ENCODE peak calls at places on chromosomes 11 and 22, in eight cellular contexts. One of them, this sample, is unnamed.

GRCh38 chr11:33258631-33259184 is 1.5 kb downstream of the HIPK3 start:
- DNase-seq in DND-41: no peak
- DNase-seq in CD4-positive, alpha-beta memory T cell: no peak
- DNase-seq in small intestine: peak; percentile 65
- DNase-seq in thyroid gland: no peak
- DNase-seq in heart right ventricle: no peak
- DNase-seq in breast epithelium: no peak
- DNase-seq in body of pancreas: no peak
- DNase-seq in this sample: no peak

GRCh38 chr11:68251770-68252169 is 20.0 kb downstream of the C11orf24 start:
- DNase-seq in DND-41: no peak
- DNase-seq in CD4-positive, alpha-beta memory T cell: no peak
- DNase-seq in small intestine: no peak
- DNase-seq in thyroid gland: no peak
- DNase-seq in heart right ventricle: no peak
- DNase-seq in breast epithelium: no peak
- DNase-seq in body of pancreas: no peak
- DNase-seq in this sample: no peak

GRCh38 chr11:65584102-65584501 is 8.2 kb downstream of the EHBP1L1 start:
- DNase-seq in DND-41: no peak
- DNase-seq in CD4-positive, alpha-beta memory T cell: no peak
- DNase-seq in small intestine: no peak
- DNase-seq in thyroid gland: no peak
- DNase-seq in heart right ventricle: no peak
- DNase-seq in breast epithelium: no peak
- DNase-seq in body of pancreas: no peak
- DNase-seq in this sample: no peak

GRCh38 chr22:39556970-39557811 is 13.4 kb upstream of the CACNA1I start:
- DNase-seq in DND-41: no peak
- DNase-seq in CD4-positive, alpha-beta memory T cell: no peak
- DNase-seq in small intestine: no peak
- DNase-seq in thyroid gland: peak; percentile 49
- DNase-seq in heart right ventricle: no peak
- DNase-seq in breast epithelium: no peak
- DNase-seq in body of pancreas: no peak
- DNase-seq in this sample: no peak

GRCh38 chr11:13318498-13319295 is 41.1 kb downstream of the BMAL1 start:
- DNase-seq in DND-41: no peak
- DNase-seq in CD4-positive, alpha-beta memory T cell: no peak
- DNase-seq in small intestine: peak; percentile 86
- DNase-seq in thyroid gland: no peak
- DNase-seq in heart right ventricle: no peak
- DNase-seq in breast epithelium: no peak
- DNase-seq in body of pancreas: no peak
- DNase-seq in this sample: no peak

GRCh38 chr11:86991341-86991740 is 36.1 kb upstream of the FZD4 start:
- DNase-seq in DND-41: no peak
- DNase-seq in CD4-positive, alpha-beta memory T cell: no peak
- DNase-seq in small intestine: no peak
- DNase-seq in thyroid gland: no peak
- DNase-seq in heart right ventricle: no peak
- DNase-seq in breast epithelium: no peak
- DNase-seq in body of pancreas: no peak
- DNase-seq in this sample: no peak

GRCh38 chr11:115699733-115700132 is 195.5 kb upstream of the CADM1 start:
- DNase-seq in DND-41: no peak
- DNase-seq in CD4-positive, alpha-beta memory T cell: no peak
- DNase-seq in small intestine: no peak
- DNase-seq in thyroid gland: peak; percentile 62
- DNase-seq in heart right ventricle: no peak
- DNase-seq in breast epithelium: no peak
- DNase-seq in body of pancreas: no peak
- DNase-seq in this sample: no peak

GRCh38 chr11:35112056-35112845 is 26.7 kb upstream of the CD44 start:
- DNase-seq in DND-41: no peak
- DNase-seq in CD4-positive, alpha-beta memory T cell: no peak
- DNase-seq in small intestine: no peak
- DNase-seq in thyroid gland: no peak
- DNase-seq in heart right ventricle: no peak
- DNase-seq in breast epithelium: no peak
- DNase-seq in body of pancreas: no peak
- DNase-seq in this sample: no peak

GRCh38 chr11:59957094-59957493 is 6.7 kb upstream of the OOSP4A start:
- DNase-seq in DND-41: no peak
- DNase-seq in CD4-positive, alpha-beta memory T cell: no peak
- DNase-seq in small intestine: no peak
- DNase-seq in thyroid gland: no peak
- DNase-seq in heart right ventricle: no peak
- DNase-seq in breast epithelium: no peak
- DNase-seq in body of pancreas: no peak
- DNase-seq in this sample: no peak

GRCh38 chr22:40361100-40361499 is 9.3 kb upstream of the SGSM3 start:
- DNase-seq in DND-41: no peak
- DNase-seq in CD4-positive, alpha-beta memory T cell: no peak
- DNase-seq in small intestine: no peak
- DNase-seq in thyroid gland: no peak
- DNase-seq in heart right ventricle: no peak
- DNase-seq in breast epithelium: no peak
- DNase-seq in body of pancreas: no peak
- DNase-seq in this sample: no peak

GRCh38 chr11:99535819-99536218 is 515.1 kb downstream of the CNTN5 start:
- DNase-seq in DND-41: no peak
- DNase-seq in CD4-positive, alpha-beta memory T cell: no peak
- DNase-seq in small intestine: no peak
- DNase-seq in thyroid gland: no peak
- DNase-seq in heart right ventricle: no peak
- DNase-seq in breast epithelium: no peak
- DNase-seq in body of pancreas: no peak
- DNase-seq in this sample: no peak

GRCh38 chr11:17541330-17541885 is 2.8 kb downstream of the USH1C start:
- DNase-seq in DND-41: no peak
- DNase-seq in CD4-positive, alpha-beta memory T cell: no peak
- DNase-seq in small intestine: peak; percentile 90
- DNase-seq in thyroid gland: no peak
- DNase-seq in heart right ventricle: no peak
- DNase-seq in breast epithelium: peak; percentile 47
- DNase-seq in body of pancreas: no peak
- DNase-seq in this sample: no peak

GRCh38 chr11:117523680-117524079 is 196.0 kb downstream of the CEP164 start:
- DNase-seq in DND-41: no peak
- DNase-seq in CD4-positive, alpha-beta memory T cell: no peak
- DNase-seq in small intestine: no peak
- DNase-seq in thyroid gland: peak; percentile 59
- DNase-seq in heart right ventricle: no peak
- DNase-seq in breast epithelium: no peak
- DNase-seq in body of pancreas: no peak
- DNase-seq in this sample: no peak

GRCh38 chr11:125300791-125301218 is 136.3 kb downstream of the PKNOX2 start:
- DNase-seq in DND-41: no peak
- DNase-seq in CD4-positive, alpha-beta memory T cell: no peak
- DNase-seq in small intestine: no peak
- DNase-seq in thyroid gland: peak; percentile 73
- DNase-seq in heart right ventricle: peak; percentile 31
- DNase-seq in breast epithelium: no peak
- DNase-seq in body of pancreas: peak; percentile 36
- DNase-seq in this sample: no peak

GRCh38 chr22:39185601-39186012 is 33.1 kb upstream of the CBX7 start:
- DNase-seq in DND-41: no peak
- DNase-seq in CD4-positive, alpha-beta memory T cell: no peak
- DNase-seq in small intestine: no peak
- DNase-seq in thyroid gland: no peak
- DNase-seq in heart right ventricle: peak; percentile 80
- DNase-seq in breast epithelium: peak; percentile 46
- DNase-seq in body of pancreas: no peak
- DNase-seq in this sample: no peak

GRCh38 chr22:37021710-37022482 is 2.4 kb downstream of the MPST start:
- DNase-seq in DND-41: peak; percentile 26
- DNase-seq in CD4-positive, alpha-beta memory T cell: no peak
- DNase-seq in small intestine: peak; percentile 59
- DNase-seq in thyroid gland: no peak
- DNase-seq in heart right ventricle: no peak
- DNase-seq in breast epithelium: no peak
- DNase-seq in body of pancreas: peak; percentile 47
- DNase-seq in this sample: peak; percentile 28

GRCh38 chr11:74397531-74398243 is 546 bp downstream of the PGM2L1 start:
- DNase-seq in DND-41: peak; percentile 37
- DNase-seq in CD4-positive, alpha-beta memory T cell: peak; percentile 60
- DNase-seq in small intestine: peak; percentile 77
- DNase-seq in thyroid gland: peak; percentile 55
- DNase-seq in heart right ventricle: peak; percentile 42
- DNase-seq in breast epithelium: no peak
- DNase-seq in body of pancreas: peak; percentile 55
- DNase-seq in this sample: peak; percentile 52

GRCh38 chr11:34243620-34244493 is 114.0 kb downstream of the ABTB2 start:
- DNase-seq in DND-41: no peak
- DNase-seq in CD4-positive, alpha-beta memory T cell: no peak
- DNase-seq in small intestine: peak; percentile 99
- DNase-seq in thyroid gland: no peak
- DNase-seq in heart right ventricle: no peak
- DNase-seq in breast epithelium: no peak
- DNase-seq in body of pancreas: peak; percentile 71
- DNase-seq in this sample: no peak

GRCh38 chr22:29144786-29145160 is 60.9 kb upstream of the EMID1 start:
- DNase-seq in DND-41: no peak
- DNase-seq in CD4-positive, alpha-beta memory T cell: no peak
- DNase-seq in small intestine: no peak
- DNase-seq in thyroid gland: no peak
- DNase-seq in heart right ventricle: no peak
- DNase-seq in breast epithelium: no peak
- DNase-seq in body of pancreas: no peak
- DNase-seq in this sample: no peak

DNA sequence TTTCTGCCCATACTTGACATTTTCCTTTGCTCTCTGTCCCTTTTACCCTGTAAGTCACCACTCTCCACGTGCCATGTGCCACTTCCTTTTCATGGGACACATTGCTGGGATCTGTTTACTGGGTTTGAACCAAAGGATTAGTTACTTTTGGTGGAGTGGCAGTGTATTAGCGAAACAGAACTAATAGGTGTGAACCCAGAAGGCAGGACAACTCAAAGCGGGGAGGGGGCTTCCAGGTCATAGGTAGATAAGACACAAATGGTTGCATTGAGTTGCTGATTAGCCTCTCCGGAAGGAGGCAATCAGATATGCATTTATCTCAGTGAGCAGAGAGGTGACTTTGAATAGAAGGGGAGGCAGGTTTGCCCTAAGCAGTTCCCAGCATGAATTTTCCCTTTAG is 874 bp upstream of the ZNF202 start:
- DNase-seq in DND-41: no peak
- DNase-seq in CD4-positive, alpha-beta memory T cell: no peak
- DNase-seq in small intestine: no peak
- DNase-seq in thyroid gland: no peak
- DNase-seq in heart right ventricle: no peak
- DNase-seq in breast epithelium: no peak
- DNase-seq in body of pancreas: no peak
- DNase-seq in this sample: no peak
- H3K4me3 ChIP-seq in DND-41: peak overlapping the region; percentile 89
- H3K4me3 ChIP-seq in CD4-positive, alpha-beta memory T cell: peak overlapping the region; percentile 80
- H3K4me3 ChIP-seq in small intestine: no peak overlapping the region
- H3K4me3 ChIP-seq in thyroid gland: peak overlapping the region; percentile 84
- H3K4me3 ChIP-seq in heart right ventricle: peak overlapping the region; percentile 93
- H3K4me3 ChIP-seq in breast epithelium: peak overlapping the region; percentile 91
- H3K4me3 ChIP-seq in body of pancreas: peak overlapping the region; percentile 76
- H3K4me3 ChIP-seq in this sample: peak overlapping the region; percentile 98

GRCh38 chr22:23236026-23236425 is 55.7 kb downstream of the BCR start:
- DNase-seq in DND-41: no peak
- DNase-seq in CD4-positive, alpha-beta memory T cell: no peak
- DNase-seq in small intestine: no peak
- DNase-seq in thyroid gland: no peak
- DNase-seq in heart right ventricle: no peak
- DNase-seq in breast epithelium: no peak
- DNase-seq in body of pancreas: no peak
- DNase-seq in this sample: no peak
- H3K4me1 ChIP-seq in DND-41: no peaks in the 10 kb centered on the region
- H3K4me1 ChIP-seq in CD4-positive, alpha-beta memory T cell: peaks cover 51% of the 10 kb centered on the region
- H3K4me1 ChIP-seq in small intestine: no peaks in the 10 kb centered on the region
- H3K4me1 ChIP-seq in thyroid gland: peaks cover 70% of the 10 kb centered on the region
- H3K4me1 ChIP-seq in heart right ventricle: peaks cover 55% of the 10 kb centered on the region
- H3K4me1 ChIP-seq in breast epithelium: peaks cover 10% of the 10 kb centered on the region
- H3K4me1 ChIP-seq in body of pancreas: peaks cover 27% of the 10 kb centered on the region
- H3K4me1 ChIP-seq in this sample: peaks cover 40% of the 10 kb centered on the region

DNA sequence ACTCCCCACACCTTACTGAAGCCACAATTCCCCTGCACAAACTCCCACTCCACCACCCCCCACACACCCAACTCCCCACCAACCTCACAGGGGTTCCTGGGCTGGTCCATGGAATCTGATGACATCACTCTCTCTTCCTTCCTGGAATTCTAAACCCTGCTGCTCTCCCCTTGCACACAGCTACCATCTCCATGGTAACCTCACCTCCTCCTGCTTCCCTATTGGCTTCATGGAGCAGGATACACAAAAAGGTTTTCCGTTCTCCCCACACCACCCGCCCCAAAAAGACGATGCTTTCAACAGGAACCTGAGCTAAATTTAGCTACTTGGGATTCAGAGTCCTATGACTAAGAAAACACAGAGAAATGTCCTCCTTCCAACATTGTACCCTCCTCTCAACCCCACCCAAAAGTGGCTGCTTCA is 67.1 kb downstream of the RBFOX2 start:
- DNase-seq in DND-41: no peak
- DNase-seq in CD4-positive, alpha-beta memory T cell: no peak
- DNase-seq in small intestine: no peak
- DNase-seq in thyroid gland: no peak
- DNase-seq in heart right ventricle: peak; percentile 23
- DNase-seq in breast epithelium: no peak
- DNase-seq in body of pancreas: peak; percentile 16
- DNase-seq in this sample: no peak
- H3K4me3 ChIP-seq in DND-41: no peak overlapping the region
- H3K4me3 ChIP-seq in CD4-positive, alpha-beta memory T cell: no peak overlapping the region
- H3K4me3 ChIP-seq in small intestine: no peak overlapping the region
- H3K4me3 ChIP-seq in thyroid gland: no peak overlapping the region
- H3K4me3 ChIP-seq in heart right ventricle: no peak overlapping the region
- H3K4me3 ChIP-seq in breast epithelium: no peak overlapping the region
- H3K4me3 ChIP-seq in body of pancreas: no peak overlapping the region
- H3K4me3 ChIP-seq in this sample: no peak overlapping the region

GRCh38 chr11:114624455-114625207 is 29.0 kb upstream of the NXPE4 start:
- DNase-seq in DND-41: no peak
- DNase-seq in CD4-positive, alpha-beta memory T cell: no peak
- DNase-seq in small intestine: no peak
- DNase-seq in thyroid gland: no peak
- DNase-seq in heart right ventricle: no peak
- DNase-seq in breast epithelium: no peak
- DNase-seq in body of pancreas: no peak
- DNase-seq in this sample: no peak

GRCh38 chr11:114623720-114624119 is 28.1 kb upstream of the NXPE4 start:
- DNase-seq in DND-41: no peak
- DNase-seq in CD4-positive, alpha-beta memory T cell: no peak
- DNase-seq in small intestine: no peak
- DNase-seq in thyroid gland: no peak
- DNase-seq in heart right ventricle: no peak
- DNase-seq in breast epithelium: no peak
- DNase-seq in body of pancreas: no peak
- DNase-seq in this sample: no peak

GRCh38 chr11:114621950-114622809 is 26.6 kb upstream of the NXPE4 start:
- DNase-seq in DND-41: no peak
- DNase-seq in CD4-positive, alpha-beta memory T cell: no peak
- DNase-seq in small intestine: no peak
- DNase-seq in thyroid gland: no peak
- DNase-seq in heart right ventricle: no peak
- DNase-seq in breast epithelium: no peak
- DNase-seq in body of pancreas: no peak
- DNase-seq in this sample: no peak

GRCh38 chr11:114622858-114623257 is 27.3 kb upstream of the NXPE4 start:
- DNase-seq in DND-41: no peak
- DNase-seq in CD4-positive, alpha-beta memory T cell: no peak
- DNase-seq in small intestine: no peak
- DNase-seq in thyroid gland: no peak
- DNase-seq in heart right ventricle: no peak
- DNase-seq in breast epithelium: no peak
- DNase-seq in body of pancreas: no peak
- DNase-seq in this sample: no peak

GRCh38 chr11:114625294-114625693 is 29.7 kb upstream of the NXPE4 start:
- DNase-seq in DND-41: no peak
- DNase-seq in CD4-positive, alpha-beta memory T cell: no peak
- DNase-seq in small intestine: no peak
- DNase-seq in thyroid gland: no peak
- DNase-seq in heart right ventricle: no peak
- DNase-seq in breast epithelium: no peak
- DNase-seq in body of pancreas: no peak
- DNase-seq in this sample: no peak
- H3K4me1 ChIP-seq in DND-41: no peaks in the 10 kb centered on the region
- H3K4me1 ChIP-seq in CD4-positive, alpha-beta memory T cell: no peaks in the 10 kb centered on the region
- H3K4me1 ChIP-seq in small intestine: no peaks in the 10 kb centered on the region
- H3K4me1 ChIP-seq in thyroid gland: no peaks in the 10 kb centered on the region
- H3K4me1 ChIP-seq in heart right ventricle: no peaks in the 10 kb centered on the region
- H3K4me1 ChIP-seq in breast epithelium: no peaks in the 10 kb centered on the region
- H3K4me1 ChIP-seq in body of pancreas: no peaks in the 10 kb centered on the region
- H3K4me1 ChIP-seq in this sample: no peaks in the 10 kb centered on the region

This sample was measured in CD8-positive, alpha-beta memory T cell.